ENCODE peak calls at places on chromosomes 4 and X, in eight cellular contexts. One of them, this sample, is unnamed.

GRCh38 chr4:82644731-82645126 is 82.9 kb upstream of the TMEM150C start:
- DNase-seq in Peyer's patch: no peak
- DNase-seq in tibial nerve: no peak
- DNase-seq in sigmoid colon: no peak
- DNase-seq in H1: no peak
- DNase-seq in K562: no peak
- DNase-seq in IMR-90: no peak
- DNase-seq in body of pancreas: no peak
- DNase-seq in this sample: no peak

GRCh38 chr4:118270492-118270891 is 82.3 kb downstream of the PRSS12 start:
- DNase-seq in tibial nerve: peak
- DNase-seq in sigmoid colon: no peak
- DNase-seq in IMR-90: peak
- DNase-seq in H1: no peak
- DNase-seq in Peyer's patch: no peak
- DNase-seq in K562: peak
- DNase-seq in body of pancreas: no peak
- DNase-seq in this sample: no peak

GRCh38 chrX:1451676-1452496 is 823 bp downstream of the ASMTL start:
- DNase-seq in K562: no peak
- DNase-seq in IMR-90: no peak
- DNase-seq in tibial nerve: no peak
- DNase-seq in sigmoid colon: peak
- DNase-seq in body of pancreas: no peak
- DNase-seq in H1: no peak
- DNase-seq in Peyer's patch: peak
- DNase-seq in this sample: peak

GRCh38 chr4:118276551-118276950 is 76.3 kb downstream of the PRSS12 start:
- DNase-seq in IMR-90: no peak
- DNase-seq in sigmoid colon: no peak
- DNase-seq in K562: no peak
- DNase-seq in tibial nerve: no peak
- DNase-seq in body of pancreas: no peak
- DNase-seq in Peyer's patch: no peak
- DNase-seq in H1: no peak
- DNase-seq in this sample: no peak

GRCh38 chr4:141719585-141719984 is 83.2 kb downstream of the IL15 start:
- DNase-seq in tibial nerve: no peak
- DNase-seq in Peyer's patch: no peak
- DNase-seq in sigmoid colon: no peak
- DNase-seq in IMR-90: no peak
- DNase-seq in K562: no peak
- DNase-seq in body of pancreas: no peak
- DNase-seq in H1: no peak
- DNase-seq in this sample: no peak

GRCh38 chrX:123846598-123847038 is 13.2 kb upstream of the XIAP start:
- DNase-seq in Peyer's patch: no peak
- DNase-seq in H1: no peak
- DNase-seq in body of pancreas: no peak
- DNase-seq in K562: no peak
- DNase-seq in sigmoid colon: no peak
- DNase-seq in IMR-90: peak
- DNase-seq in tibial nerve: no peak
- DNase-seq in this sample: no peak

GRCh38 chr4:22356996-22357596 is 158.8 kb downstream of the ADGRA3 start:
- DNase-seq in K562: no peak
- DNase-seq in tibial nerve: no peak
- DNase-seq in sigmoid colon: no peak
- DNase-seq in IMR-90: peak
- DNase-seq in H1: no peak
- DNase-seq in body of pancreas: no peak
- DNase-seq in Peyer's patch: no peak
- DNase-seq in this sample: no peak

GRCh38 chr4:167779280-167779679 is 313.1 kb upstream of the ANXA10 start:
- DNase-seq in IMR-90: no peak
- DNase-seq in Peyer's patch: no peak
- DNase-seq in K562: no peak
- DNase-seq in body of pancreas: no peak
- DNase-seq in H1: no peak
- DNase-seq in tibial nerve: no peak
- DNase-seq in sigmoid colon: no peak
- DNase-seq in this sample: no peak

GRCh38 chr4:874071-874470 is 48.1 kb upstream of the CPLX1 start:
- DNase-seq in body of pancreas: no peak
- DNase-seq in Peyer's patch: no peak
- DNase-seq in H1: no peak
- DNase-seq in sigmoid colon: no peak
- DNase-seq in IMR-90: no peak
- DNase-seq in tibial nerve: no peak
- DNase-seq in K562: no peak
- DNase-seq in this sample: no peak

GRCh38 chr4:173391691-173392090 is 7.2 kb downstream of the SCRG1 start:
- DNase-seq in IMR-90: no peak
- DNase-seq in tibial nerve: no peak
- DNase-seq in H1: no peak
- DNase-seq in K562: no peak
- DNase-seq in sigmoid colon: no peak
- DNase-seq in body of pancreas: no peak
- DNase-seq in Peyer's patch: no peak
- DNase-seq in this sample: no peak

GRCh38 chr4:24965627-24966026 is 52.8 kb upstream of the CCDC149 start:
- DNase-seq in IMR-90: no peak
- DNase-seq in Peyer's patch: no peak
- DNase-seq in sigmoid colon: no peak
- DNase-seq in body of pancreas: no peak
- DNase-seq in K562: peak
- DNase-seq in H1: peak
- DNase-seq in tibial nerve: no peak
- DNase-seq in this sample: no peak

GRCh38 chr4:47451657-47452056 is 11.8 kb downstream of the COMMD8 start:
- DNase-seq in IMR-90: peak
- DNase-seq in tibial nerve: no peak
- DNase-seq in H1: no peak
- DNase-seq in K562: no peak
- DNase-seq in body of pancreas: no peak
- DNase-seq in Peyer's patch: no peak
- DNase-seq in sigmoid colon: no peak
- DNase-seq in this sample: no peak

GRCh38 chrX:141467442-141467841 is 117.1 kb downstream of the SPANXA1 start:
- DNase-seq in Peyer's patch: no peak
- DNase-seq in K562: no peak
- DNase-seq in body of pancreas: no peak
- DNase-seq in tibial nerve: no peak
- DNase-seq in sigmoid colon: no peak
- DNase-seq in H1: no peak
- DNase-seq in IMR-90: peak
- DNase-seq in this sample: no peak

GRCh38 chrX:1860936-1861670 is 246.2 kb downstream of the ASMT start:
- DNase-seq in K562: no peak
- DNase-seq in IMR-90: no peak
- DNase-seq in sigmoid colon: no peak
- DNase-seq in H1: no peak
- DNase-seq in body of pancreas: no peak
- DNase-seq in Peyer's patch: no peak
- DNase-seq in tibial nerve: no peak
- DNase-seq in this sample: no peak

GRCh38 chrX:112147206-112147605 is 64.6 kb upstream of the TRPC5 start:
- DNase-seq in sigmoid colon: no peak
- DNase-seq in H1: peak
- DNase-seq in Peyer's patch: no peak
- DNase-seq in K562: peak
- DNase-seq in tibial nerve: no peak
- DNase-seq in body of pancreas: no peak
- DNase-seq in IMR-90: peak
- DNase-seq in this sample: no peak

GRCh38 chr4:135256111-135256510 is 1054.5 kb upstream of the PABPC4L start:
- DNase-seq in body of pancreas: no peak
- DNase-seq in sigmoid colon: no peak
- DNase-seq in tibial nerve: no peak
- DNase-seq in IMR-90: peak
- DNase-seq in Peyer's patch: no peak
- DNase-seq in H1: no peak
- DNase-seq in K562: no peak
- DNase-seq in this sample: no peak

GRCh38 chr4:184719407-184719806 is 14.5 kb downstream of the CENPU start:
- DNase-seq in sigmoid colon: no peak
- DNase-seq in H1: no peak
- DNase-seq in Peyer's patch: no peak
- DNase-seq in tibial nerve: no peak
- DNase-seq in body of pancreas: no peak
- DNase-seq in K562: no peak
- DNase-seq in IMR-90: no peak
- DNase-seq in this sample: no peak

GRCh38 chrX:117376460-117376859 is 740.1 kb downstream of the KLHL13 start:
- DNase-seq in K562: no peak
- DNase-seq in body of pancreas: peak
- DNase-seq in tibial nerve: no peak
- DNase-seq in IMR-90: no peak
- DNase-seq in Peyer's patch: no peak
- DNase-seq in sigmoid colon: no peak
- DNase-seq in H1: no peak
- DNase-seq in this sample: no peak

GRCh38 chr4:87116230-87116629 is 104.2 kb downstream of the KLHL8 start:
- DNase-seq in H1: no peak
- DNase-seq in tibial nerve: no peak
- DNase-seq in sigmoid colon: no peak
- DNase-seq in IMR-90: no peak
- DNase-seq in Peyer's patch: no peak
- DNase-seq in body of pancreas: no peak
- DNase-seq in K562: no peak
- DNase-seq in this sample: no peak

GRCh38 chrX:74420194-74421035 is 878 bp upstream of the SLC16A2 start:
- DNase-seq in tibial nerve: peak
- DNase-seq in sigmoid colon: peak
- DNase-seq in H1: peak
- DNase-seq in K562: no peak
- DNase-seq in Peyer's patch: no peak
- DNase-seq in body of pancreas: peak
- DNase-seq in IMR-90: peak
- DNase-seq in this sample: peak
- TF ChIP-seq POLR2A in tibial nerve: no peak
- TF ChIP-seq POLR2A in sigmoid colon: peak
- TF ChIP-seq POLR2A in H1: peak
- TF ChIP-seq POLR2A in K562: no peak
- TF ChIP-seq POLR2A in Peyer's patch: no peak
- TF ChIP-seq POLR2A in body of pancreas: peak
- TF ChIP-seq POLR2A in IMR-90: no peak
- TF ChIP-seq POLR2A in this sample: no peak

DNA sequence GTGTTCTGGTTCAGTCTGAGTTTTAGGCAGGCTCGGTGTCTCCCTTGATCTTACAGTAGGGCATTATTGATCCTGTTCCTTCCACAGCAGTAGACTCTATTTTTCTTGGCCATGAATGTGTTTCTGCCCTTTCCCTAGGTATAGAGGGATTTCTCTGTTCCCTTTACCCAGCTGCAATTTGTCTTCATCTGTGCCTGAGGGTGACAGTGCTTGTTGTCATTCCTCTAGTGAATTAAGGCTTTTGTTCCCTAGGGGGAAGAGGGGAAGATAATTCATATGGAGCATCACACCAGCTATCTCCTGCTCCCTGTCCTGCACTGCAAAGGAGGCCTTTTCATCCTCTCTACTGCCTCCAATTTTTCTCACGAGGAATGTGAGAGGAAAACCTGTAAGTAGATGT is 39.7 kb upstream of the CXorf51A start:
- DNase-seq in H1: no peak
- DNase-seq in body of pancreas: no peak
- DNase-seq in tibial nerve: no peak
- DNase-seq in sigmoid colon: no peak
- DNase-seq in K562: no peak
- DNase-seq in IMR-90: no peak
- DNase-seq in Peyer's patch: no peak
- DNase-seq in this sample: no peak
- H3K27ac ChIP-seq in H1: no peak
- H3K27ac ChIP-seq in body of pancreas: no peak
- H3K27ac ChIP-seq in tibial nerve: no peak
- H3K27ac ChIP-seq in sigmoid colon: no peak
- H3K27ac ChIP-seq in K562: no peak
- H3K27ac ChIP-seq in IMR-90: no peak
- H3K27ac ChIP-seq in Peyer's patch: no peak
- H3K27ac ChIP-seq in this sample: no peak

GRCh38 chrX:74118503-74118902 is 185.5 kb upstream of the ZCCHC13 start:
- DNase-seq in tibial nerve: no peak
- DNase-seq in Peyer's patch: no peak
- DNase-seq in sigmoid colon: no peak
- DNase-seq in H1: no peak
- DNase-seq in IMR-90: no peak
- DNase-seq in body of pancreas: no peak
- DNase-seq in K562: no peak
- DNase-seq in this sample: no peak
- TF ChIP-seq POLR2A in tibial nerve: no peak
- TF ChIP-seq POLR2A in Peyer's patch: no peak
- TF ChIP-seq POLR2A in sigmoid colon: no peak
- TF ChIP-seq POLR2A in H1: no peak
- TF ChIP-seq POLR2A in IMR-90: no peak
- TF ChIP-seq POLR2A in body of pancreas: no peak
- TF ChIP-seq POLR2A in K562: no peak
- TF ChIP-seq POLR2A in this sample: no peak

GRCh38 chr4:119684463-119684862 is 55.9 kb upstream of the PDE5A start:
- DNase-seq in K562: no peak
- DNase-seq in H1: no peak
- DNase-seq in tibial nerve: no peak
- DNase-seq in sigmoid colon: no peak
- DNase-seq in body of pancreas: no peak
- DNase-seq in Peyer's patch: no peak
- DNase-seq in IMR-90: no peak
- DNase-seq in this sample: no peak
- H3K27ac ChIP-seq in K562: no peak
- H3K27ac ChIP-seq in H1: no peak
- H3K27ac ChIP-seq in tibial nerve: no peak
- H3K27ac ChIP-seq in sigmoid colon: peak
- H3K27ac ChIP-seq in body of pancreas: no peak
- H3K27ac ChIP-seq in Peyer's patch: no peak
- H3K27ac ChIP-seq in IMR-90: peak
- H3K27ac ChIP-seq in this sample: no peak

GRCh38 chr4:145044341-145044740 is 53.7 kb downstream of the ANAPC10 start:
- DNase-seq in H1: no peak
- DNase-seq in K562: no peak
- DNase-seq in body of pancreas: no peak
- DNase-seq in tibial nerve: no peak
- DNase-seq in IMR-90: peak
- DNase-seq in sigmoid colon: no peak
- DNase-seq in Peyer's patch: no peak
- DNase-seq in this sample: no peak

GRCh38 chr4:145045180-145045579 is 52.8 kb downstream of the ANAPC10 start:
- DNase-seq in IMR-90: no peak
- DNase-seq in tibial nerve: no peak
- DNase-seq in H1: no peak
- DNase-seq in K562: no peak
- DNase-seq in body of pancreas: no peak
- DNase-seq in Peyer's patch: no peak
- DNase-seq in sigmoid colon: no peak
- DNase-seq in this sample: no peak

GRCh38 chr4:145041378-145041777 is 56.6 kb downstream of the ANAPC10 start:
- DNase-seq in Peyer's patch: no peak
- DNase-seq in K562: no peak
- DNase-seq in IMR-90: no peak
- DNase-seq in H1: no peak
- DNase-seq in tibial nerve: peak
- DNase-seq in sigmoid colon: no peak
- DNase-seq in body of pancreas: no peak
- DNase-seq in this sample: no peak

GRCh38 chr4:145043306-145043705 is 54.7 kb downstream of the ANAPC10 start:
- DNase-seq in body of pancreas: no peak
- DNase-seq in IMR-90: no peak
- DNase-seq in H1: no peak
- DNase-seq in Peyer's patch: no peak
- DNase-seq in sigmoid colon: no peak
- DNase-seq in K562: no peak
- DNase-seq in tibial nerve: no peak
- DNase-seq in this sample: no peak

GRCh38 chr4:145042601-145043000 is 55.4 kb downstream of the ANAPC10 start:
- DNase-seq in IMR-90: no peak
- DNase-seq in body of pancreas: no peak
- DNase-seq in sigmoid colon: no peak
- DNase-seq in tibial nerve: no peak
- DNase-seq in K562: no peak
- DNase-seq in Peyer's patch: no peak
- DNase-seq in H1: no peak
- DNase-seq in this sample: no peak
- TF ChIP-seq POLR2A in IMR-90: no peak
- TF ChIP-seq POLR2A in body of pancreas: no peak
- TF ChIP-seq POLR2A in sigmoid colon: no peak
- TF ChIP-seq POLR2A in tibial nerve: no peak
- TF ChIP-seq POLR2A in K562: no peak
- TF ChIP-seq POLR2A in Peyer's patch: no peak
- TF ChIP-seq POLR2A in H1: no peak
- TF ChIP-seq POLR2A in this sample: no peak